ENCODE peak calls at places on chromosomes 7 and 10, in six cellular contexts. One of them, this sample, is unnamed.
A peak's percentile ranks its signal among the peaks of the same experiment; 100 is the strongest.

GRCh38 chr7:96697822-96698221 is 11.8 kb downstream of the SEM1 start:
- DNase-seq in sciatic nerve: no peak
- DNase-seq in fibroblast of lung: no peak
- DNase-seq in PC-3: no peak
- DNase-seq in activated CD8-positive, alpha-beta T cell treated with anti-CD3 and anti-CD28 coated beads for 36 hours: no peak
- DNase-seq in cardiac fibroblast: peak; percentile 55
- DNase-seq in this sample: no peak

GRCh38 chr7:12111461-12112405 is 99.4 kb upstream of the TMEM106B start:
- DNase-seq in activated CD8-positive, alpha-beta T cell treated with anti-CD3 and anti-CD28 coated beads for 36 hours: peak; percentile 21
- DNase-seq in fibroblast of lung: peak; percentile 52
- DNase-seq in cardiac fibroblast: peak; percentile 39
- DNase-seq in sciatic nerve: peak; percentile 67
- DNase-seq in PC-3: no peak
- DNase-seq in this sample: no peak

GRCh38 chr7:74057216-74057925 is 26.2 kb upstream of the LIMK1 start:
- DNase-seq in PC-3: no peak
- DNase-seq in activated CD8-positive, alpha-beta T cell treated with anti-CD3 and anti-CD28 coated beads for 36 hours: no peak
- DNase-seq in fibroblast of lung: no peak
- DNase-seq in sciatic nerve: no peak
- DNase-seq in cardiac fibroblast: no peak
- DNase-seq in this sample: no peak

GRCh38 chr10:72311667-72312066 is 37.9 kb downstream of the DDIT4 start:
- DNase-seq in fibroblast of lung: no peak
- DNase-seq in sciatic nerve: no peak
- DNase-seq in activated CD8-positive, alpha-beta T cell treated with anti-CD3 and anti-CD28 coated beads for 36 hours: peak; percentile 51
- DNase-seq in PC-3: no peak
- DNase-seq in cardiac fibroblast: no peak
- DNase-seq in this sample: no peak

GRCh38 chr7:76372984-76373833 is 14.4 kb upstream of the YWHAG start:
- DNase-seq in fibroblast of lung: peak; percentile 57
- DNase-seq in cardiac fibroblast: peak; percentile 86
- DNase-seq in PC-3: peak; percentile 83
- DNase-seq in activated CD8-positive, alpha-beta T cell treated with anti-CD3 and anti-CD28 coated beads for 36 hours: no peak
- DNase-seq in sciatic nerve: no peak
- DNase-seq in this sample: no peak

GRCh38 chr7:44087914-44088838 is 5.8 kb upstream of the POLM start:
- DNase-seq in cardiac fibroblast: peak; percentile 93
- DNase-seq in PC-3: peak; percentile 52
- DNase-seq in activated CD8-positive, alpha-beta T cell treated with anti-CD3 and anti-CD28 coated beads for 36 hours: no peak
- DNase-seq in fibroblast of lung: peak; percentile 65
- DNase-seq in sciatic nerve: peak; percentile 86
- DNase-seq in this sample: no peak

GRCh38 chr7:130982160-130982638 is 248.2 kb upstream of the KLF14 start:
- DNase-seq in cardiac fibroblast: peak; percentile 66
- DNase-seq in activated CD8-positive, alpha-beta T cell treated with anti-CD3 and anti-CD28 coated beads for 36 hours: no peak
- DNase-seq in fibroblast of lung: peak; percentile 55
- DNase-seq in PC-3: peak; percentile 67
- DNase-seq in sciatic nerve: no peak
- DNase-seq in this sample: no peak

GRCh38 chr10:128305601-128306345 is 179.6 kb upstream of the MKI67 start:
- DNase-seq in fibroblast of lung: no peak
- DNase-seq in activated CD8-positive, alpha-beta T cell treated with anti-CD3 and anti-CD28 coated beads for 36 hours: no peak
- DNase-seq in sciatic nerve: no peak
- DNase-seq in cardiac fibroblast: no peak
- DNase-seq in PC-3: no peak
- DNase-seq in this sample: no peak

GRCh38 chr7:159026271-159027047 is 118.2 kb downstream of the VIPR2 start:
- DNase-seq in sciatic nerve: peak; percentile 61
- DNase-seq in PC-3: no peak
- DNase-seq in cardiac fibroblast: no peak
- DNase-seq in fibroblast of lung: no peak
- DNase-seq in activated CD8-positive, alpha-beta T cell treated with anti-CD3 and anti-CD28 coated beads for 36 hours: peak; percentile 65
- DNase-seq in this sample: peak; percentile 35

GRCh38 chr10:98055875-98056516 is 25.6 kb upstream of the CRTAC1 start:
- DNase-seq in activated CD8-positive, alpha-beta T cell treated with anti-CD3 and anti-CD28 coated beads for 36 hours: peak; percentile 49
- DNase-seq in sciatic nerve: no peak
- DNase-seq in cardiac fibroblast: peak; percentile 11
- DNase-seq in PC-3: peak; percentile 31
- DNase-seq in fibroblast of lung: no peak
- DNase-seq in this sample: peak; percentile 66

GRCh38 chr10:126420571-126421275 is 32.4 kb upstream of the ADAM12 start:
- DNase-seq in cardiac fibroblast: peak; percentile 49
- DNase-seq in activated CD8-positive, alpha-beta T cell treated with anti-CD3 and anti-CD28 coated beads for 36 hours: no peak
- DNase-seq in PC-3: no peak
- DNase-seq in fibroblast of lung: no peak
- DNase-seq in sciatic nerve: no peak
- DNase-seq in this sample: no peak

GRCh38 chr10:44851413-44851812 is 59.7 kb upstream of the TMEM72 start:
- DNase-seq in sciatic nerve: no peak
- DNase-seq in fibroblast of lung: no peak
- DNase-seq in PC-3: no peak
- DNase-seq in cardiac fibroblast: no peak
- DNase-seq in activated CD8-positive, alpha-beta T cell treated with anti-CD3 and anti-CD28 coated beads for 36 hours: no peak
- DNase-seq in this sample: no peak

GRCh38 chr7:155533120-155533826 is 13.1 kb downstream of the CNPY1 start:
- DNase-seq in activated CD8-positive, alpha-beta T cell treated with anti-CD3 and anti-CD28 coated beads for 36 hours: peak; percentile 9
- DNase-seq in fibroblast of lung: no peak
- DNase-seq in PC-3: no peak
- DNase-seq in cardiac fibroblast: no peak
- DNase-seq in sciatic nerve: no peak
- DNase-seq in this sample: no peak

GRCh38 chr10:21399392-21400015 is 126.0 kb downstream of the SKIDA1 start:
- DNase-seq in activated CD8-positive, alpha-beta T cell treated with anti-CD3 and anti-CD28 coated beads for 36 hours: no peak
- DNase-seq in sciatic nerve: no peak
- DNase-seq in cardiac fibroblast: peak; percentile 96
- DNase-seq in fibroblast of lung: peak; percentile 91
- DNase-seq in PC-3: peak; percentile 85
- DNase-seq in this sample: no peak

GRCh38 chr10:89151857-89152256 is 55.3 kb downstream of the CH25H start:
- DNase-seq in fibroblast of lung: peak; percentile 88
- DNase-seq in sciatic nerve: no peak
- DNase-seq in activated CD8-positive, alpha-beta T cell treated with anti-CD3 and anti-CD28 coated beads for 36 hours: no peak
- DNase-seq in cardiac fibroblast: peak; percentile 45
- DNase-seq in PC-3: no peak
- DNase-seq in this sample: no peak

GRCh38 chr7:142657376-142657775 is 91.9 kb upstream of the PRSS1 start:
- DNase-seq in sciatic nerve: no peak
- DNase-seq in activated CD8-positive, alpha-beta T cell treated with anti-CD3 and anti-CD28 coated beads for 36 hours: no peak
- DNase-seq in cardiac fibroblast: no peak
- DNase-seq in fibroblast of lung: no peak
- DNase-seq in PC-3: no peak
- DNase-seq in this sample: no peak

GRCh38 chr7:102993532-102994029 is 80.8 kb downstream of the LRRC17 start:
- DNase-seq in cardiac fibroblast: peak; percentile 82
- DNase-seq in fibroblast of lung: peak; percentile 97
- DNase-seq in activated CD8-positive, alpha-beta T cell treated with anti-CD3 and anti-CD28 coated beads for 36 hours: no peak
- DNase-seq in PC-3: no peak
- DNase-seq in sciatic nerve: no peak
- DNase-seq in this sample: no peak

GRCh38 chr7:29243777-29244655 is 49.4 kb downstream of the CHN2 start:
- DNase-seq in cardiac fibroblast: no peak
- DNase-seq in PC-3: no peak
- DNase-seq in fibroblast of lung: no peak
- DNase-seq in activated CD8-positive, alpha-beta T cell treated with anti-CD3 and anti-CD28 coated beads for 36 hours: peak; percentile 89
- DNase-seq in sciatic nerve: no peak
- DNase-seq in this sample: no peak

This sample was measured in DND-41.